ENCODE peak calls at places on chromosomes 5 and 9, in five cellular contexts. B is breast epithelium, M is IMR-90, D is Peyer's patch, Q is neural progenitor cell. J is an unnamed sample. For H3K9me3 and H3K4me1, the result is how much of the 10 kb centered on the place peaks cover.

GRCh38 chr5:174844971-174845370 is 120.6 kb downstream of the MSX2 start:
- DNase-seq in B (no peak), M (no peak), D (no peak), Q (no peak), J (no peak)

GRCh38 chr5:76526950-76527349 is 96.3 kb downstream of the F2RL2 start:
- DNase-seq in B (no peak), M (no peak), D (no peak), Q (no peak), J (no peak)

GRCh38 chr5:59548807-59549357 is 344.6 kb downstream of the PDE4D start:
- DNase-seq in B (no peak), M (no peak), D (no peak), Q (no peak), J (peak)

GRCh38 chr9:96423322-96423984 is 5.3 kb upstream of the ZNF367 start:
- DNase-seq in B (no peak), M (no peak), D (no peak), Q (no peak), J (no peak)

GRCh38 chr5:157286761-157287211 is 20.9 kb downstream of the CYFIP2 start:
- DNase-seq in B (no peak), M (no peak), D (no peak), Q (no peak), J (no peak)

GRCh38 chr5:83512051-83512745 is 40.7 kb downstream of the VCAN start:
- DNase-seq in B (no peak), M (peak), D (no peak), Q (no peak), J (no peak)

GRCh38 chr9:119834064-119834620 is 464.9 kb upstream of the BRINP1 start:
- DNase-seq in B (no peak), M (no peak), D (no peak), Q (no peak), J (no peak)

GRCh38 chr5:122112063-122112462 is 17.3 kb upstream of the ZNF474 start:
- DNase-seq in B (no peak), M (no peak), D (no peak), Q (no peak), J (no peak)

GRCh38 chr9:70567511-70567910 is 153.1 kb upstream of the KLF9 start:
- DNase-seq in B (no peak), M (no peak), D (no peak), Q (no peak), J (no peak)

GRCh38 chr5:126610163-126610562 is 9.4 kb downstream of the PHAX start:
- DNase-seq in B (no peak), M (no peak), D (no peak), Q (no peak), J (no peak)

GRCh38 chr5:123549256-123549904 is 37.4 kb downstream of the CSNK1G3 start:
- DNase-seq in B (no peak), M (no peak), D (no peak), Q (no peak), J (no peak)

GRCh38 chr9:1267141-1267570 is 217.0 kb downstream of the DMRT2 start:
- DNase-seq in B (no peak), M (no peak), D (no peak), Q (no peak), J (no peak)

GRCh38 chr9:21904776-21905175 is 89.4 kb downstream of the CDKN2A start:
- DNase-seq in B (no peak), M (no peak), D (no peak), Q (peak), J (no peak)

GRCh38 chr9:78786794-78787193 is 489.9 kb downstream of the PSAT1 start:
- DNase-seq in B (no peak), M (peak), D (no peak), Q (no peak), J (no peak)

GRCh38 chr5:53934126-53934856 is 373.9 kb downstream of the NDUFS4 start:
- DNase-seq in B (no peak), M (peak), D (no peak), Q (no peak), J (no peak)

GRCh38 chr5:72503888-72504491 is 3.2 kb downstream of the ZNF366 start:
- DNase-seq in B (no peak), M (peak), D (no peak), Q (no peak), J (no peak)

GRCh38 chr5:179079165-179079987 is 19.2 kb downstream of the ZNF354C start:
- DNase-seq in B (no peak), M (no peak), D (no peak), Q (no peak), J (no peak)
- H3K9me3 ChIP-seq in B (half or more), M (half or more), D (under half), Q (half or more), J (half or more)

GRCh38 chr9:98877211-98877730 is 66.4 kb upstream of the COL15A1 start:
- DNase-seq in B (no peak), M (no peak), D (no peak), Q (no peak), J (no peak)
- H3K4me1 ChIP-seq in B (under half), M (under half), D (under half), Q (under half), J (under half)

GRCh38 chr5:177470759-177471536 is 2.5 kb downstream of the DBN1 start:
- DNase-seq in B (no peak), M (no peak), D (no peak), Q (no peak), J (no peak)
- TF ChIP-seq CTCF in B (no peak), M (no peak), D (no peak), Q (no peak), J (no peak)

GRCh38 chr9:76700916-76701315 is 63.3 kb upstream of the PCA3 start:
- DNase-seq in B (no peak), M (no peak), D (no peak), Q (peak), J (no peak)
- H3K9me3 ChIP-seq in B (under half), M (under half), D (under half), Q (under half), J (under half)